ENCODE peak calls at places on chromosome 17, in six cellular contexts. V is astrocyte of the cerebellum, B is bronchial epithelial cell, L is cardiac muscle cell, Q is body of pancreas, Y is small intestine. P is an unnamed sample.

GRCh38 chr17:45305532-45306087 is 11.2 kb downstream of the MAP3K14 start:
- DNase-seq in Y (no peak), Q (no peak), B (no peak), L (peak), V (no peak), P (no peak)

GRCh38 chr17:17751489-17751995 is 70.3 kb downstream of the RAI1 start:
- DNase-seq in V (no peak), Y (no peak), L (no peak), B (no peak), Q (no peak), P (no peak)

GRCh38 chr17:61395983-61396585 is 3.6 kb upstream of the TBX2 start:
- DNase-seq in B (no peak), Q (no peak), L (no peak), V (no peak), Y (no peak), P (no peak)

GRCh38 chr17:80519091-80519781 is 25.4 kb upstream of the RPTOR start:
- DNase-seq in V (no peak), B (no peak), L (no peak), Y (no peak), Q (no peak), P (no peak)

GRCh38 chr17:39908789-39909352 is 9.6 kb downstream of the GSDMB start:
- DNase-seq in Q (no peak), V (no peak), L (no peak), Y (no peak), B (no peak), P (no peak)

GRCh38 chr17:81930142-81931125 is 2.9 kb upstream of the MAFG start:
- DNase-seq in V (no peak), B (no peak), Q (peak), Y (no peak), L (no peak), P (no peak)

GRCh38 chr17:57071991-57072944 is 12.8 kb upstream of the AKAP1 start:
- DNase-seq in B (no peak), Y (no peak), Q (no peak), L (no peak), V (no peak), P (no peak)

GRCh38 chr17:3635474-3636153 is 436 bp downstream of the SHPK start:
- DNase-seq in Q (no peak), L (no peak), V (no peak), Y (peak), B (no peak), P (no peak)

GRCh38 chr17:19940722-19941464 is 36.7 kb downstream of the AKAP10 start:
- DNase-seq in B (peak), L (peak), Y (peak), V (peak), Q (no peak), P (peak)

GRCh38 chr17:9098242-9098641 is 76.9 kb downstream of the NTN1 start:
- DNase-seq in Y (no peak), B (no peak), V (no peak), Q (no peak), L (no peak), P (no peak)

GRCh38 chr17:39623356-39623950 is 3.3 kb upstream of the PPP1R1B start:
- DNase-seq in L (peak), Y (peak), B (peak), V (peak), Q (peak), P (peak)

GRCh38 chr17:17540278-17540906 is 44.2 kb upstream of the RASD1 start:
- DNase-seq in L (no peak), B (no peak), Q (no peak), Y (no peak), V (no peak), P (no peak)

GRCh38 chr17:40307001-40307690 is 1.8 kb upstream of the RARA start:
- DNase-seq in Y (peak), V (no peak), L (peak), Q (no peak), B (no peak), P (no peak)

GRCh38 chr17:79414063-79414462 is 196.8 kb downstream of the RBFOX3 start:
- DNase-seq in Q (no peak), Y (no peak), B (no peak), L (no peak), V (no peak), P (no peak)

GRCh38 chr17:8226536-8227237 is 16.3 kb upstream of the AURKB start:
- DNase-seq in L (peak), B (peak), Q (peak), Y (peak), V (peak), P (peak)

GRCh38 chr17:3692346-3692745 is 3.6 kb downstream of the P2RX5 start:
- DNase-seq in V (no peak), Y (no peak), Q (no peak), B (no peak), L (no peak), P (no peak)

GRCh38 chr17:29533976-29534375 is 32.9 kb downstream of the ABHD15 start:
- DNase-seq in Y (no peak), V (no peak), L (no peak), Q (no peak), B (no peak), P (no peak)

GRCh38 chr17:29177871-29178749 is 2.1 kb downstream of the MYO18A start:
- DNase-seq in L (no peak), B (no peak), Q (peak), Y (peak), V (no peak), P (no peak)

GRCh38 chr17:79617740-79618382 is 7.0 kb upstream of the RBFOX3 start:
- DNase-seq in B (no peak), V (no peak), L (no peak), Y (no peak), Q (no peak), P (no peak)

DNA sequence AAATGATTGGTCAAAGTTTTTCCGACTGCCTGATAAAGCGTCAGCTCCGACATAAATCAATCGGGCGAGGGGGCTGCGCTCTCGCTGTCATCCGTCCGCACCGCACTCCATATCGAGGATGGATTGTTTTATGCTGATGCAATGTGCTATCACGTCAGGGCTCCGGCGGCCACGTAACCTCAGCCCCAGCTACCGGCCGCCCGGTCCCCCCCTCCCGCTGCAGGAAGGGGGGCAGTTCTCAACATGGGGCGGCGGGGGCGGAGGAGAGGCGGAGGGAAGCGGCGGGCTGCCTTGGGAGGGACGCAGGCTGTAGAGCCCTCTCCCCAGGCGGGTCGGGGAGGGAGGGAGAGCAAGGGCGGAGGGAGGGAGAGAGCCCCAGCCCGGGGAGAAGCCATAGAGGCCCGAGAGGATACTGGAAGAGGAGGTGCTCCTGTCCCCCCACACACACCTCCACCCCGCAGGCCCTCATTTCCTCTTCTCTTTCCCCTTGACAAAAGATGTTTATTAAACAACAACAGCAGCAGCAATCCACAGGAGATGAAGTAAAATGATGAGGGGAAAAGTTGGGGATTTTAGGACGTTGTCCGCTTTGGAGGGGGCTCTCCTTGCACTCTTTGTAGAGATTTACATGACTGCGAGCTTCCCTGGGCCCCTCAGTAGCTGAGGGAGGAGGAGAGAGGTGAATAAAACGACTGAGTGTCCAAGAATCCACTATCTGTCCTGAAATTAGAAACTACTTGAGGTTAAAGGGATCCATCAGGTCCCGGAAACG is 498 bp upstream of the HOXB9 start:
- DNase-seq in V (no peak), Y (no peak), Q (no peak), L (peak), B (no peak), P (no peak)
- H3K4me3 ChIP-seq in V (no peak), Y (peak), Q (no peak), L (no peak), B (no peak), P (no peak)

GRCh38 chr17:27207073-27207511 is 86.8 kb upstream of the WSB1 start:
- DNase-seq in L (peak), B (peak), Q (no peak), V (no peak), Y (peak), P (no peak)

GRCh38 chr17:27206447-27206846 is 87.5 kb upstream of the WSB1 start:
- DNase-seq in L (no peak), V (no peak), Q (no peak), Y (peak), B (no peak), P (no peak)

GRCh38 chr17:27209316-27209715 is 84.6 kb upstream of the WSB1 start:
- DNase-seq in V (no peak), L (no peak), Y (no peak), B (no peak), Q (no peak), P (no peak)
- H3K4me3 ChIP-seq in V (no peak), L (no peak), Y (no peak), B (no peak), Q (no peak), P (no peak)

GRCh38 chr17:76384987-76385891 is 830 bp downstream of the SPHK1 start:
- DNase-seq in Y (no peak), L (peak), B (peak), Q (peak), V (no peak), P (no peak)

GRCh38 chr17:76384222-76384986 is at the start of gene SPHK1:
- DNase-seq in V (no peak), B (peak), Y (peak), L (peak), Q (peak), P (peak)

GRCh38 chr17:76385892-76386786 is 1.7 kb downstream of the SPHK1 start:
- DNase-seq in B (peak), V (no peak), L (peak), Q (peak), Y (peak), P (peak)

GRCh38 chr17:76388966-76389888 is 4.8 kb downstream of the SPHK1 start:
- DNase-seq in Q (peak), L (no peak), B (no peak), Y (no peak), V (no peak), P (no peak)

DNA sequence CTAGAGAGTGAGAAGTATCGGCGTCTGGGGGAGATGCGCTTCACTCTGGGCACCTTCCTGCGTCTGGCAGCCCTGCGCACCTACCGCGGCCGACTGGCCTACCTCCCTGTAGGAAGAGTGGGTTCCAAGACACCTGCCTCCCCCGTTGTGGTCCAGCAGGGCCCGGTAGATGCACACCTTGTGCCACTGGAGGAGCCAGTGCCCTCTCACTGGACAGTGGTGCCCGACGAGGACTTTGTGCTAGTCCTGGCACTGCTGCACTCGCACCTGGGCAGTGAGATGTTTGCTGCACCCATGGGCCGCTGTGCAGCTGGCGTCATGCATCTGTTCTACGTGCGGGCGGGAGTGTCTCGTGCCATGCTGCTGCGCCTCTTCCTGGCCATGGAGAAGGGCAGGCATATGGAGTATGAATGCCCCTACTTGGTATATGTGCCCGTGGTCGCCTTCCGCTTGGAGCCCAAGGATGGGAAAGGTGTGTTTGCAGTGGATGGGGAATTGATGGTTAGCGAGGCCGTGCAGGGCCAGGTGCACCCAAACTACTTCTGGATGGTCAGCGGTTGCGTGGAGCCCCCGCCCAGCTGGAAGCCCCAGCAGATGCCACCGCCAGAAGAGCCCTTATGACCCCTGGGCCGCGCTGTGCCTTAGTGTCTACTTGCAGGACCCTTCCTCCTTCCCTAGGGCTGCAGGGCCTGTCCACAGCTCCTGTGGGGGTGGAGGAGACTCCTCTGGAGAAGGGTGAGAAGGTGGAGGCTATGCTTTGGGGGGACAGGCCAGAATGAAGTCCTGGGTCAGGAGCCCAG is 2.8 kb downstream of the SPHK1 start:
- DNase-seq in V (no peak), Q (no peak), B (no peak), L (no peak), Y (peak), P (no peak)
- H3K4me3 ChIP-seq in V (no peak), Q (no peak), B (no peak), L (no peak), Y (no peak), P (no peak)

GRCh38 chr17:74431568-74432483 is at the start of gene GPRC5C:
- DNase-seq in Y (peak), B (peak), Q (peak), V (no peak), L (peak), P (peak)
- H3K4me3 ChIP-seq in Y (peak), B (peak), Q (peak), V (peak), L (peak), P (peak)